ENCODE peak calls at places on chromosomes 13 and 19, in eight cellular contexts. N is A549; C is progenitor cell of endocrine pancreas; Q is astrocyte of the cerebellum; R is omental fat pad; G is CD8-positive, alpha-beta T cell; B is fibroblast of lung; U is astrocyte of the spinal cord. D is an unnamed sample.

GRCh38 chr19:33699754-33700407 is 78.1 kb downstream of the CHST8 start:
- DNase-seq in N (no peak), C (no peak), Q (no peak), R (no peak), G (no peak), B (no peak), U (no peak), D (no peak)

GRCh38 chr19:23343434-23344010 is 51.7 kb downstream of the ZNF91 start:
- DNase-seq in N (no peak), C (no peak), Q (no peak), R (no peak), G (no peak), B (peak; percentile 7), U (no peak), D (no peak)

GRCh38 chr13:47875206-47875605 is 125.9 kb downstream of the SUCLA2 start:
- DNase-seq in N (no peak), C (no peak), Q (no peak), R (no peak), G (no peak), B (no peak), U (no peak), D (no peak)

GRCh38 chr19:38707512-38708114 is 36.7 kb downstream of the CAPN12 start:
- DNase-seq in N (no peak), C (no peak), Q (no peak), R (no peak), G (no peak), B (peak; percentile 65), U (peak; percentile 57), D (no peak)

GRCh38 chr19:47176627-47177090 is 46.0 kb downstream of the SAE1 start:
- DNase-seq in N (no peak), C (no peak), Q (peak; percentile 89), R (no peak), G (peak; percentile 12), B (peak; percentile 96), U (peak; percentile 96), D (no peak)

GRCh38 chr19:38793671-38794070 is 4.7 kb downstream of the LGALS7B start:
- DNase-seq in N (no peak), C (no peak), Q (no peak), R (no peak), G (no peak), B (no peak), U (no peak), D (no peak)

GRCh38 chr13:52879950-52880650 is 31.7 kb upstream of the PCDH8 start:
- DNase-seq in N (no peak), C (no peak), Q (no peak), R (no peak), G (no peak), B (no peak), U (no peak), D (no peak)

GRCh38 chr19:55673889-55674288 is 1.1 kb upstream of the EPN1 start:
- DNase-seq in N (no peak), C (no peak), Q (no peak), R (no peak), G (no peak), B (no peak), U (no peak), D (no peak)

GRCh38 chr13:101474419-101474957 is 22.0 kb downstream of the ITGBL1 start:
- DNase-seq in N (peak; percentile 58), C (no peak), Q (peak; percentile 95), R (no peak), G (no peak), B (peak; percentile 96), U (peak; percentile 96), D (no peak)

GRCh38 chr19:23541991-23542390 is 145.0 kb downstream of the ZNF675 start:
- DNase-seq in N (no peak), C (no peak), Q (no peak), R (no peak), G (no peak), B (no peak), U (no peak), D (no peak)

GRCh38 chr19:58559275-58560006 is 1.0 kb upstream of the UBE2M start:
- DNase-seq in N (peak; percentile 97), C (peak; percentile 74), Q (peak; percentile 60), R (peak; percentile 51), G (peak; percentile 50), B (peak; percentile 92), U (peak; percentile 90), D (peak; percentile 72)

GRCh38 chr19:13152854-13153626 is 2.8 kb downstream of the IER2 start:
- DNase-seq in N (peak; percentile 95), C (peak; percentile 96), Q (peak; percentile 81), R (peak; percentile 97), G (peak; percentile 96), B (peak; percentile 89), U (peak; percentile 96), D (peak; percentile 86)

GRCh38 chr19:46958542-46958941 is 61.1 kb upstream of the NPAS1 start:
- DNase-seq in N (no peak), C (no peak), Q (no peak), R (no peak), G (no peak), B (peak; percentile 36), U (no peak), D (no peak)

GRCh38 chr13:111911141-111911720 is 155.7 kb upstream of the SOX1 start:
- DNase-seq in N (no peak), C (no peak), Q (no peak), R (no peak), G (no peak), B (no peak), U (no peak), D (no peak)

GRCh38 chr19:39544920-39545319 is 5.0 kb upstream of the EID2 start:
- DNase-seq in N (no peak), C (no peak), Q (no peak), R (no peak), G (no peak), B (no peak), U (no peak), D (no peak)

GRCh38 chr19:46082728-46083050 is 41.8 kb downstream of the IGFL3 start:
- DNase-seq in N (peak; percentile 46), C (no peak), Q (no peak), R (no peak), G (no peak), B (peak; percentile 85), U (peak; percentile 35), D (no peak)

GRCh38 chr13:56187331-56187730 is 953.4 kb upstream of the PRR20A start:
- DNase-seq in N (no peak), C (no peak), Q (no peak), R (no peak), G (no peak), B (no peak), U (no peak), D (no peak)

GRCh38 chr19:55986487-55986886 is at the start of gene NLRP5:
- DNase-seq in N (no peak), C (no peak), Q (no peak), R (no peak), G (no peak), B (no peak), U (no peak), D (no peak)

GRCh38 chr19:6022570-6023049 is 44.7 kb upstream of the RANBP3 start:
- DNase-seq in N (no peak), C (no peak), Q (no peak), R (no peak), G (no peak), B (no peak), U (no peak), D (no peak)
- TF ChIP-seq CTCF in N (no peak), C (no peak), Q (no peak), R (no peak), G (peak; percentile 30), B (no peak), U (no peak), D (no peak)

DNA sequence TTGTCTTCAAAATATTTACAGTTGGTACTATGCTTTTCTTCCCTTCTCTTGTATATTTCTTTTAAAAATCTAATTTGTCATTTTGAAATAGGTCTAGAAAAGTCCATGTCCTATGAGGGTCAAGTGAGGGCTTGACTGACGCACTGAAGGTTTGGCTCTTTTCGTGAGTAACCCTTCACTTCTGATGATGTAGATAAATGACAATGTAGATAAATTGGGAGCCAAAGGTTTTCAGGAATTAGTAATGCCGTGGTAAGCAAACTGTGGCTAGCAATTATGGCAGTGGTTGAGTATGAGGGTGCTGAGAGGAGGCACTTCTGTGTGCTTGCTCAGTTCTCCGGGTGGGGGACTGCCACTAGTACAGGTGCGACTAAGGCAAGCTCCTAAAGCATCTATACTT is 2.8 kb upstream of the NAA16 start:
- DNase-seq in N (no peak), C (no peak), Q (no peak), R (no peak), G (no peak), B (peak; percentile 20), U (no peak), D (no peak)
- TF ChIP-seq CTCF in N (no peak), C (no peak), Q (no peak), R (no peak), G (no peak), B (no peak), U (no peak), D (no peak)

DNA sequence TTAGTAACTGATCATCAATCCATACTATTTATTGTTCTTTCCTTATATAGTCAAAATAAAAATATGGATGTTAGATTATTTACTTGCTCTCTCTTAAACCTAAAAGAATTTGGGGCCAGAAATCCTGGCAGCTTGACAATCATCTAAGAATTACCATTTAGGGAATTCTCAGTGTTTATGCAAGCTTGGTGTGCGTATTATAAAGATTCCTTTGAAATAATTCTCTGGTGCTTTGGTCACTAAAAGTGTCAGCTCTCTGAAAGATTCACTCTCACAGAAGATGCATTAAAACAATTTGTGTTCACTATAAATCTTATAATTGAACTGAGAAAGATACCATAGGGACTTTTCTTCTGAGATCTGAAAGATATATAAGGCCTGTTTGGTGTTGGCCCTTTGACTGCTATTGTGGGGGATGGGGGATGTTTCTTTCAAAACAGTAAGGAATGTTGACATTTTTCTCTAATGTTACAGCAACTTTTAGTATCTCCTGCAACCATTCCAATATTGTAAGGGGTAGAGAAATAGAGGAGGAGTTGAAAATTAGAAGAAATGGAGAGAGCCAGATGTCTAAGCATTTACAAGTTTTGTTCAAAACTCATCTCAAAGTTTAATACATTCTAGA is 27.2 kb downstream of the EPSTI1 start:
- DNase-seq in N (no peak), C (no peak), Q (no peak), R (no peak), G (no peak), B (no peak), U (peak; percentile 18), D (no peak)
- TF ChIP-seq CTCF in N (no peak), C (no peak), Q (no peak), R (no peak), G (no peak), B (no peak), U (no peak), D (no peak)

GRCh38 chr19:3595521-3596061 is 10.3 kb downstream of the GIPC3 start:
- DNase-seq in N (no peak), C (no peak), Q (no peak), R (no peak), G (no peak), B (no peak), U (no peak), D (no peak)

GRCh38 chr19:3601021-3601420 is 5.7 kb downstream of the TBXA2R start:
- DNase-seq in N (no peak), C (no peak), Q (no peak), R (no peak), G (no peak), B (no peak), U (no peak), D (no peak)

GRCh38 chr19:3604227-3604986 is 2.3 kb downstream of the TBXA2R start:
- DNase-seq in N (no peak), C (no peak), Q (no peak), R (no peak), G (no peak), B (no peak), U (no peak), D (no peak)

GRCh38 chr19:3603121-3603841 is 3.4 kb downstream of the TBXA2R start:
- DNase-seq in N (no peak), C (no peak), Q (no peak), R (no peak), G (no peak), B (no peak), U (no peak), D (no peak)

GRCh38 chr19:3599776-3600183 is 6.9 kb downstream of the TBXA2R start:
- DNase-seq in N (no peak), C (no peak), Q (no peak), R (no peak), G (no peak), B (no peak), U (no peak), D (no peak)
- TF ChIP-seq CTCF in N (no peak), C (peak; percentile 26), Q (peak; percentile 32), R (no peak), G (no peak), B (no peak), U (peak; percentile 46), D (no peak)